ENCODE peak calls at places on chromosomes 6 and 20, in ten cellular contexts. One of them, this sample, is unnamed. For H3K36me3, the result is how much of the 10 kb centered on the place peaks cover.

GRCh38 chr6:136347847-136348246 is 58.2 kb upstream of the BCLAF1 start:
- DNase-seq in SK-N-SH: no peak
- DNase-seq in endothelial cell of umbilical vein: no peak
- DNase-seq in Karpas-422: no peak
- DNase-seq in mucosa of descending colon: peak
- DNase-seq in PC-9: no peak
- DNase-seq in K562: no peak
- DNase-seq in heart left ventricle: no peak
- DNase-seq in left lung: peak
- DNase-seq in iPS DF 6.9: no peak
- DNase-seq in this sample: no peak

GRCh38 chr20:46646122-46646521 is 5.1 kb downstream of the SLC13A3 start:
- DNase-seq in SK-N-SH: no peak
- DNase-seq in endothelial cell of umbilical vein: no peak
- DNase-seq in Karpas-422: no peak
- DNase-seq in mucosa of descending colon: no peak
- DNase-seq in PC-9: no peak
- DNase-seq in K562: no peak
- DNase-seq in heart left ventricle: no peak
- DNase-seq in left lung: no peak
- DNase-seq in iPS DF 6.9: no peak
- DNase-seq in this sample: no peak

GRCh38 chr20:1896859-1897258 is 1.7 kb downstream of the SIRPA start:
- DNase-seq in SK-N-SH: no peak
- DNase-seq in endothelial cell of umbilical vein: no peak
- DNase-seq in Karpas-422: no peak
- DNase-seq in mucosa of descending colon: no peak
- DNase-seq in PC-9: no peak
- DNase-seq in K562: no peak
- DNase-seq in heart left ventricle: no peak
- DNase-seq in left lung: no peak
- DNase-seq in iPS DF 6.9: no peak
- DNase-seq in this sample: no peak

GRCh38 chr6:30907758-30908591 is at the start of gene GTF2H4:
- DNase-seq in SK-N-SH: peak
- DNase-seq in endothelial cell of umbilical vein: peak
- DNase-seq in Karpas-422: peak
- DNase-seq in mucosa of descending colon: peak
- DNase-seq in PC-9: peak
- DNase-seq in K562: peak
- DNase-seq in heart left ventricle: peak
- DNase-seq in left lung: peak
- DNase-seq in iPS DF 6.9: peak
- DNase-seq in this sample: peak

GRCh38 chr20:62376112-62377063 is 9.3 kb upstream of the LAMA5 start:
- DNase-seq in SK-N-SH: no peak
- DNase-seq in endothelial cell of umbilical vein: no peak
- DNase-seq in Karpas-422: no peak
- DNase-seq in mucosa of descending colon: no peak
- DNase-seq in PC-9: no peak
- DNase-seq in K562: no peak
- DNase-seq in heart left ventricle: peak
- DNase-seq in left lung: no peak
- DNase-seq in iPS DF 6.9: no peak
- DNase-seq in this sample: peak

GRCh38 chr20:13610205-13610604 is 28.5 kb downstream of the TASP1 start:
- DNase-seq in SK-N-SH: peak
- DNase-seq in endothelial cell of umbilical vein: no peak
- DNase-seq in Karpas-422: peak
- DNase-seq in mucosa of descending colon: no peak
- DNase-seq in PC-9: no peak
- DNase-seq in K562: peak
- DNase-seq in heart left ventricle: no peak
- DNase-seq in left lung: no peak
- DNase-seq in iPS DF 6.9: peak
- DNase-seq in this sample: peak

GRCh38 chr6:154792761-154793160 is 59.5 kb downstream of the SCAF8 start:
- DNase-seq in SK-N-SH: no peak
- DNase-seq in endothelial cell of umbilical vein: no peak
- DNase-seq in Karpas-422: no peak
- DNase-seq in mucosa of descending colon: no peak
- DNase-seq in PC-9: peak
- DNase-seq in K562: no peak
- DNase-seq in heart left ventricle: no peak
- DNase-seq in left lung: no peak
- DNase-seq in iPS DF 6.9: no peak
- DNase-seq in this sample: no peak

GRCh38 chr6:3457710-3458605 is 1.1 kb upstream of the SLC22A23 start:
- DNase-seq in SK-N-SH: peak
- DNase-seq in endothelial cell of umbilical vein: peak
- DNase-seq in Karpas-422: no peak
- DNase-seq in mucosa of descending colon: peak
- DNase-seq in PC-9: peak
- DNase-seq in K562: no peak
- DNase-seq in heart left ventricle: peak
- DNase-seq in left lung: no peak
- DNase-seq in iPS DF 6.9: no peak
- DNase-seq in this sample: no peak

GRCh38 chr20:434221-434620 is 26.1 kb downstream of the RBCK1 start:
- DNase-seq in SK-N-SH: no peak
- DNase-seq in endothelial cell of umbilical vein: no peak
- DNase-seq in Karpas-422: no peak
- DNase-seq in mucosa of descending colon: no peak
- DNase-seq in PC-9: no peak
- DNase-seq in K562: no peak
- DNase-seq in heart left ventricle: no peak
- DNase-seq in left lung: no peak
- DNase-seq in iPS DF 6.9: peak
- DNase-seq in this sample: no peak

GRCh38 chr6:106377061-106377540 is 16.6 kb downstream of the CRYBG1 start:
- DNase-seq in SK-N-SH: no peak
- DNase-seq in endothelial cell of umbilical vein: peak
- DNase-seq in Karpas-422: no peak
- DNase-seq in mucosa of descending colon: no peak
- DNase-seq in PC-9: no peak
- DNase-seq in K562: no peak
- DNase-seq in heart left ventricle: no peak
- DNase-seq in left lung: no peak
- DNase-seq in iPS DF 6.9: no peak
- DNase-seq in this sample: no peak

GRCh38 chr6:40714576-40715500 is 127.7 kb upstream of the LRFN2 start:
- DNase-seq in SK-N-SH: no peak
- DNase-seq in endothelial cell of umbilical vein: no peak
- DNase-seq in Karpas-422: peak
- DNase-seq in mucosa of descending colon: peak
- DNase-seq in PC-9: no peak
- DNase-seq in K562: no peak
- DNase-seq in heart left ventricle: no peak
- DNase-seq in left lung: no peak
- DNase-seq in iPS DF 6.9: no peak
- DNase-seq in this sample: no peak

GRCh38 chr6:69883551-69883950 is 17.2 kb downstream of the COL19A1 start:
- DNase-seq in SK-N-SH: no peak
- DNase-seq in endothelial cell of umbilical vein: no peak
- DNase-seq in Karpas-422: no peak
- DNase-seq in mucosa of descending colon: no peak
- DNase-seq in PC-9: no peak
- DNase-seq in K562: no peak
- DNase-seq in heart left ventricle: no peak
- DNase-seq in left lung: no peak
- DNase-seq in iPS DF 6.9: no peak
- DNase-seq in this sample: no peak

GRCh38 chr6:134802426-134803058 is 147.4 kb downstream of the ALDH8A1 start:
- DNase-seq in SK-N-SH: no peak
- DNase-seq in endothelial cell of umbilical vein: no peak
- DNase-seq in Karpas-422: no peak
- DNase-seq in mucosa of descending colon: no peak
- DNase-seq in PC-9: peak
- DNase-seq in K562: no peak
- DNase-seq in heart left ventricle: no peak
- DNase-seq in left lung: no peak
- DNase-seq in iPS DF 6.9: no peak
- DNase-seq in this sample: no peak

DNA sequence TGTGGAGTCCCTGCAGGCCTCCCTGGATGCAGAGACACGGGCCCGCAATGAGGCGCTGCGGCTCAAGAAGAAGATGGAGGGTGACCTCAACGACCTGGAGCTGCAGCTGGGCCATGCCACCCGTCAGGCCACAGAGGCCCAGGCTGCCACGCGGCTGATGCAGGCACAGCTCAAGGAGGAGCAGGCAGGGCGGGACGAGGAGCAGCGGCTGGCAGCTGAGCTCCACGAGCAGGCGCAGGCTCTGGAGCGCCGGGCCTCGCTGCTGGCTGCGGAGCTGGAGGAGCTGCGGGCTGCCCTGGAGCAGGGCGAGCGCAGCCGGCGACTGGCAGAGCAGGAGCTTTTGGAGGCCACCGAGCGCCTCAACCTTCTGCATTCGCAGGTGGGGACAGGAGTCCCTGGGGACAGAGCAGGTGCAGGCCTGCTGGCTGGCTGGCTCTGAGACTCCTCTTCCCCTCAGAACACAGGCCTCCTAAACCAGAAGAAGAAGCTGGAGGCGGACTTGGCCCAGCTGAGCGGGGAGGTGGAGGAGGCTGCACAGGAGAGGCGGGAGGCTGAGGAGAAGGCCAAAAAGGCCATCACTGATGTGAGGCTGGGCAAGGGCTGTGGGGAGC is 44.7 kb downstream of the MYH7B start:
- DNase-seq in SK-N-SH: no peak
- DNase-seq in endothelial cell of umbilical vein: no peak
- DNase-seq in Karpas-422: peak
- DNase-seq in mucosa of descending colon: no peak
- DNase-seq in PC-9: no peak
- DNase-seq in K562: no peak
- DNase-seq in heart left ventricle: peak
- DNase-seq in left lung: no peak
- DNase-seq in iPS DF 6.9: no peak
- DNase-seq in this sample: no peak
- H3K36me3 ChIP-seq in SK-N-SH: under half
- H3K36me3 ChIP-seq in endothelial cell of umbilical vein: half or more
- H3K36me3 ChIP-seq in Karpas-422: under half
- H3K36me3 ChIP-seq in mucosa of descending colon: under half
- H3K36me3 ChIP-seq in PC-9: under half
- H3K36me3 ChIP-seq in K562: half or more
- H3K36me3 ChIP-seq in heart left ventricle: half or more
- H3K36me3 ChIP-seq in left lung: half or more
- H3K36me3 ChIP-seq in iPS DF 6.9: under half
- H3K36me3 ChIP-seq in this sample: half or more

DNA sequence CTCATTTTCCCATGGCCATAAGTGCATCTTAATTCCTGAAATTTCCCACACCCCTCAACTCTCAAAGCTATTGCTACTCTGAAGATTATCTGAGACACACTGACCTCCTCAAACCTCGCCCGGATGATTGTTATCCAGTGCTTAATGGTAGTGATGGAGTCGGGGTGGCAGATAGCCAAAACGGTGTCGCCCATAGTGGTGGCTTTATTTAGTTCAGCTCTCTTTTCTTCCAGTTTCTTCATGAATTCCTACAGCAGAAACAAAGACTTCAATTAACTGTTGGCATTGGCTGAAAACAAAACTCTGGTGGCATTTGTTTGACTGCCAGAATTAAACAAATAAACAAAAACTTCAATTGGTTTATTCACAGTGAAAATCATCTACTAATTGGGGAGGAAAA is 165.4 kb downstream of the DST start:
- DNase-seq in SK-N-SH: no peak
- DNase-seq in endothelial cell of umbilical vein: no peak
- DNase-seq in Karpas-422: no peak
- DNase-seq in mucosa of descending colon: no peak
- DNase-seq in PC-9: no peak
- DNase-seq in K562: no peak
- DNase-seq in heart left ventricle: no peak
- DNase-seq in left lung: no peak
- DNase-seq in iPS DF 6.9: no peak
- DNase-seq in this sample: no peak
- H3K36me3 ChIP-seq in SK-N-SH: half or more
- H3K36me3 ChIP-seq in endothelial cell of umbilical vein: under half
- H3K36me3 ChIP-seq in Karpas-422: half or more
- H3K36me3 ChIP-seq in mucosa of descending colon: under half
- H3K36me3 ChIP-seq in PC-9: under half
- H3K36me3 ChIP-seq in K562: under half
- H3K36me3 ChIP-seq in heart left ventricle: half or more
- H3K36me3 ChIP-seq in left lung: under half
- H3K36me3 ChIP-seq in iPS DF 6.9: under half
- H3K36me3 ChIP-seq in this sample: half or more

GRCh38 chr20:39009348-39009747 is 47.2 kb downstream of the DHX35 start:
- DNase-seq in SK-N-SH: no peak
- DNase-seq in endothelial cell of umbilical vein: peak
- DNase-seq in Karpas-422: no peak
- DNase-seq in mucosa of descending colon: peak
- DNase-seq in PC-9: no peak
- DNase-seq in K562: no peak
- DNase-seq in heart left ventricle: no peak
- DNase-seq in left lung: no peak
- DNase-seq in iPS DF 6.9: no peak
- DNase-seq in this sample: no peak
- H3K36me3 ChIP-seq in SK-N-SH: under half
- H3K36me3 ChIP-seq in endothelial cell of umbilical vein: under half
- H3K36me3 ChIP-seq in Karpas-422: under half
- H3K36me3 ChIP-seq in mucosa of descending colon: under half
- H3K36me3 ChIP-seq in PC-9: under half
- H3K36me3 ChIP-seq in K562: half or more
- H3K36me3 ChIP-seq in heart left ventricle: half or more
- H3K36me3 ChIP-seq in left lung: half or more
- H3K36me3 ChIP-seq in iPS DF 6.9: under half
- H3K36me3 ChIP-seq in this sample: under half

GRCh38 chr20:20022498-20022897 is 5.3 kb downstream of the NAA20 start:
- DNase-seq in SK-N-SH: no peak
- DNase-seq in endothelial cell of umbilical vein: no peak
- DNase-seq in Karpas-422: no peak
- DNase-seq in mucosa of descending colon: no peak
- DNase-seq in PC-9: no peak
- DNase-seq in K562: no peak
- DNase-seq in heart left ventricle: no peak
- DNase-seq in left lung: no peak
- DNase-seq in iPS DF 6.9: no peak
- DNase-seq in this sample: no peak
- H3K36me3 ChIP-seq in SK-N-SH: under half
- H3K36me3 ChIP-seq in endothelial cell of umbilical vein: under half
- H3K36me3 ChIP-seq in Karpas-422: under half
- H3K36me3 ChIP-seq in mucosa of descending colon: under half
- H3K36me3 ChIP-seq in PC-9: under half
- H3K36me3 ChIP-seq in K562: half or more
- H3K36me3 ChIP-seq in heart left ventricle: under half
- H3K36me3 ChIP-seq in left lung: under half
- H3K36me3 ChIP-seq in iPS DF 6.9: under half
- H3K36me3 ChIP-seq in this sample: under half